ENCODE peak calls at places on chromosomes 12 and 14, in eight cellular contexts. Z, A, Q, V, J, X, H and B are unnamed samples.
A peak's percentile ranks its signal among the peaks of the same experiment; 100 is the strongest.

GRCh38 chr12:116537149-116537904 is 21.9 kb upstream of the MAP1LC3B2 start:
- DNase-seq in J (no peak), V (no peak), A (no peak), Q (no peak), H (no peak), Z (no peak), X (no peak), B (no peak)

GRCh38 chr12:106131671-106132070 is 7.1 kb downstream of the NUAK1 start:
- DNase-seq in Z (no peak), X (no peak), V (no peak), J (no peak), H (no peak), Q (no peak), A (peak; percentile 31), B (no peak)

GRCh38 chr14:69701269-69701668 is 65.7 kb upstream of the SRSF5 start:
- DNase-seq in X (no peak), Z (no peak), Q (no peak), J (no peak), A (no peak), V (no peak), H (no peak), B (no peak)

GRCh38 chr12:32854097-32854496 is 42.5 kb downstream of the PKP2 start:
- DNase-seq in J (no peak), X (no peak), A (no peak), V (no peak), H (no peak), Q (no peak), Z (no peak), B (no peak)

GRCh38 chr12:49195734-49196133 is 6.9 kb upstream of the TUBA1A start:
- DNase-seq in Z (no peak), Q (no peak), A (no peak), J (no peak), X (no peak), H (no peak), V (peak; percentile 21), B (no peak)

GRCh38 chr12:46983959-46984833 is 95.2 kb upstream of the PCED1B start:
- DNase-seq in H (peak; percentile 43), V (peak; percentile 61), Q (no peak), Z (peak; percentile 60), J (no peak), A (peak; percentile 75), X (peak; percentile 39), B (peak; percentile 10)

GRCh38 chr12:46920503-46920902 is 94.7 kb upstream of the SLC38A4 start:
- DNase-seq in J (no peak), X (peak; percentile 26), Q (no peak), V (no peak), H (no peak), A (no peak), Z (no peak), B (no peak)

GRCh38 chr14:36514278-36515104 is 5.5 kb downstream of the NKX2-1 start:
- DNase-seq in X (peak; percentile 6), A (no peak), Q (no peak), V (no peak), H (peak; percentile 49), Z (no peak), J (no peak), B (no peak)

GRCh38 chr12:113066806-113067400 is 10.4 kb downstream of the DTX1 start:
- DNase-seq in Q (no peak), J (no peak), X (no peak), A (no peak), V (no peak), H (no peak), Z (no peak), B (no peak)

GRCh38 chr12:94616217-94616729 is 34.1 kb downstream of the TMCC3 start:
- DNase-seq in X (no peak), A (no peak), V (no peak), Z (no peak), J (no peak), Q (peak; percentile 81), H (no peak), B (peak; percentile 45)

GRCh38 chr14:81625343-81625742 is 91.7 kb upstream of the SEL1L start:
- DNase-seq in Z (no peak), X (peak; percentile 20), A (peak; percentile 2), H (no peak), J (no peak), Q (no peak), V (no peak), B (no peak)
- TF ChIP-seq CTCF in Z (no peak), X (peak; percentile 39), A (no peak), H (no peak), J (peak; percentile 41), Q (peak; percentile 42), V (peak; percentile 52), B (peak; percentile 73)

DNA sequence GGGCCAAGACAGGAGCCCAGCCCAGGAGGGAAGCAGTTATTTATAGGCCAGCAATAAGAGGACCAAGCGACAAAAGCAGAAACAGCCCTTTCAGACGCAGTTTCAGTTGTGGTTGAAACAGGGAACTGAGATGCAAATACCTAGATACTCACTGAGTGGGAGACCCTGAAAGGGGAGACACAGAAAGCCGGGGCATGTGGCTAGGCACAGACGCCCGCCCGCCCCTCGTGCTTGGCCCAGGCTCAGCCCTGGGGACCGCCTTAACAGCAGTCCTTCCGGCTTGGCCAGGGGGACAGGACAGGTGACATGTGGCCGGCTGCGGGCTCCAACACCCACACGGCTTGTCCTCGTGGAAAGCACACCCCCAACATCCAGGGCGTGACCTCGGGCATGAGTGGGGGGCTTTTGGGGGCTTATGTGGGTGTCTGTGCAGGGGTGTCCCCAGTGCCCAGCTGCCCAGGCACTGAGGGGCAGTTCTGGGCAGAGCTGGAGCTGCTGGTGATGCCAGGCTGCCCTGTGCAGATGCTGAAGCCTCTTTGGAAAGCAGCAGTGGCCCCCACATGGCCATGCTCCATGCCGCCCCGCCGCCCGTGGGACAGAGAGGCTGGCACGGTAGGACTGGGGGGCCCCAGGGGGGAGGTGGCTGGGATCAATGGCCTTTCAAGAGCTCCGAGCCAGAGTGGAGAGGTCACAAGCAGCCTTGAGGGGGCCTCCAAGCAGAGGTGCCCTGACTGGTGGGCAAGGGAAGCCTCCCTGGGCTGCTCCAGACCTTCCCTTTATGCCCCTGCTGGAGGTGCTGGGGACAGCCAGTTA is 2.1 kb downstream of the PLD4 start:
- DNase-seq in X (peak; percentile 92), V (no peak), Q (no peak), J (no peak), H (peak; percentile 13), A (no peak), Z (no peak), B (no peak)
- TF ChIP-seq CTCF in X (no peak), V (no peak), Q (no peak), J (no peak), H (no peak), A (no peak), Z (no peak), B (no peak)

GRCh38 chr14:92481811-92482559 is 31.6 kb upstream of the RIN3 start:
- DNase-seq in A (no peak), X (no peak), J (no peak), H (no peak), Z (no peak), V (peak; percentile 56), Q (no peak), B (no peak)

GRCh38 chr14:92484132-92484823 is 29.3 kb upstream of the RIN3 start:
- DNase-seq in A (no peak), H (no peak), Z (no peak), X (no peak), J (no peak), Q (no peak), V (peak; percentile 16), B (no peak)

GRCh38 chr14:92482621-92483319 is 30.8 kb upstream of the RIN3 start:
- DNase-seq in H (no peak), Q (no peak), A (no peak), Z (no peak), J (no peak), V (peak; percentile 17), X (no peak), B (no peak)

GRCh38 chr14:92480856-92481255 is 32.7 kb upstream of the RIN3 start:
- DNase-seq in Q (no peak), X (no peak), A (no peak), Z (no peak), H (no peak), V (no peak), J (no peak), B (no peak)

GRCh38 chr14:92481386-92481785 is 32.2 kb upstream of the RIN3 start:
- DNase-seq in H (no peak), V (peak; percentile 13), X (no peak), A (peak; percentile 62), J (no peak), Q (no peak), Z (no peak), B (no peak)
- TF ChIP-seq CTCF in H (no peak), V (no peak), X (no peak), A (peak; percentile 44), J (no peak), Q (no peak), Z (peak; percentile 49), B (no peak)

GRCh38 chr14:82113710-82114109 is 580.1 kb upstream of the SEL1L start:
- DNase-seq in Q (no peak), A (no peak), X (no peak), Z (no peak), V (no peak), H (no peak), J (no peak), B (no peak)
- TF ChIP-seq CTCF in Q (no peak), A (no peak), X (no peak), Z (no peak), V (no peak), H (no peak), J (no peak), B (no peak)